ENCODE peak calls at places on chromosomes 2 and 18, in six cellular contexts. E is GM23248, T is breast epithelium, I is heart left ventricle, L is thoracic aorta, P is HAP-1. S is an unnamed sample.

GRCh38 chr2:196962325-196962724 is 35.8 kb upstream of the PGAP1 start:
- DNase-seq in E (no peak), T (no peak), I (no peak), L (no peak), P (no peak), S (no peak)

GRCh38 chr2:207835805-207836204 is 66.1 kb upstream of the FZD5 start:
- DNase-seq in E (no peak), T (no peak), I (no peak), L (no peak), P (no peak), S (no peak)

GRCh38 chr2:54704238-54704637 is 19.2 kb upstream of the EML6 start:
- DNase-seq in E (no peak), T (no peak), I (no peak), L (no peak), P (no peak), S (no peak)

GRCh38 chr2:72182547-72183460 is 35.1 kb upstream of the CYP26B1 start:
- DNase-seq in E (no peak), T (no peak), I (peak; percentile 43), L (no peak), P (no peak), S (no peak)

GRCh38 chr2:176879596-176879995 is 333.0 kb upstream of the HNRNPA3 start:
- DNase-seq in E (no peak), T (no peak), I (no peak), L (no peak), P (no peak), S (no peak)

GRCh38 chr2:40043191-40043590 is 264.1 kb upstream of the THUMPD2 start:
- DNase-seq in E (peak; percentile 62), T (no peak), I (no peak), L (no peak), P (no peak), S (no peak)

GRCh38 chr2:119617455-119617854 is 61.5 kb upstream of the TMEM177 start:
- DNase-seq in E (no peak), T (no peak), I (no peak), L (no peak), P (no peak), S (no peak)

GRCh38 chr2:227204452-227204851 is 40.0 kb downstream of the COL4A3 start:
- DNase-seq in E (no peak), T (no peak), I (no peak), L (no peak), P (peak; percentile 44), S (no peak)

GRCh38 chr2:104872866-104873688 is 19.2 kb downstream of the POU3F3 start:
- DNase-seq in E (peak; percentile 84), T (no peak), I (peak; percentile 40), L (no peak), P (peak; percentile 72), S (peak; percentile 67)

GRCh38 chr18:76979906-76980305 is 152.7 kb downstream of the MBP start:
- DNase-seq in E (no peak), T (no peak), I (no peak), L (no peak), P (no peak), S (no peak)

GRCh38 chr2:46874236-46874929 is 41.2 kb downstream of the MCFD2 start:
- DNase-seq in E (peak; percentile 54), T (no peak), I (no peak), L (no peak), P (no peak), S (no peak)

GRCh38 chr2:66813976-66814375 is 379.1 kb downstream of the MEIS1 start:
- DNase-seq in E (peak; percentile 46), T (no peak), I (no peak), L (no peak), P (no peak), S (no peak)

DNA sequence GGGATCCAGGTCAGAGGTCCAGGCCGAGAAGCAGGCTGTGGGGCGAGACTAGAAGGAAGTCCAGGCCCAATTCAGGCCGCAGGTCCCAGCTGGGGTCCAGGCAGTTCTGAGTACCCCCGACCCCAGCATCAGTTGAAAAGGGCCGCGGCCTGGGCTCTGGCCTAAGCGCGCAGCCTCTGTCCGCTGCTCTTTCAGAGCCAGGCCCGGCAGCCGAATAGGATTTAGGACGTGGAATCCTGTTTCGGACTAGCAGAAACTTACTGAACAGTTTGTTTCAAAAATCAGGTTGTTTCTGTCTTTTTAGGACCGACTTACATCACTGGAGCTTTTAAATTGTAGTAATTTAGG is 12.1 kb downstream of the TBR1 start:
- DNase-seq in E (no peak), T (no peak), I (no peak), L (no peak), P (no peak), S (no peak)
- H3K4me3 ChIP-seq in E (no peak overlapping the region), T (no peak overlapping the region), I (no peak overlapping the region), L (no peak overlapping the region), P (no peak overlapping the region), S (no peak overlapping the region)

GRCh38 chr2:98039085-98039756 is 43.5 kb upstream of the TMEM131 start:
- DNase-seq in E (no peak), T (no peak), I (no peak), L (no peak), P (no peak), S (no peak)

GRCh38 chr2:98036349-98037000 is 40.7 kb upstream of the TMEM131 start:
- DNase-seq in E (no peak), T (no peak), I (peak; percentile 62), L (no peak), P (no peak), S (no peak)

GRCh38 chr2:98040331-98040939 is 44.7 kb upstream of the TMEM131 start:
- DNase-seq in E (no peak), T (no peak), I (no peak), L (no peak), P (no peak), S (no peak)

GRCh38 chr2:98037206-98037605 is 41.5 kb upstream of the TMEM131 start:
- DNase-seq in E (no peak), T (no peak), I (no peak), L (no peak), P (no peak), S (no peak)

DNA sequence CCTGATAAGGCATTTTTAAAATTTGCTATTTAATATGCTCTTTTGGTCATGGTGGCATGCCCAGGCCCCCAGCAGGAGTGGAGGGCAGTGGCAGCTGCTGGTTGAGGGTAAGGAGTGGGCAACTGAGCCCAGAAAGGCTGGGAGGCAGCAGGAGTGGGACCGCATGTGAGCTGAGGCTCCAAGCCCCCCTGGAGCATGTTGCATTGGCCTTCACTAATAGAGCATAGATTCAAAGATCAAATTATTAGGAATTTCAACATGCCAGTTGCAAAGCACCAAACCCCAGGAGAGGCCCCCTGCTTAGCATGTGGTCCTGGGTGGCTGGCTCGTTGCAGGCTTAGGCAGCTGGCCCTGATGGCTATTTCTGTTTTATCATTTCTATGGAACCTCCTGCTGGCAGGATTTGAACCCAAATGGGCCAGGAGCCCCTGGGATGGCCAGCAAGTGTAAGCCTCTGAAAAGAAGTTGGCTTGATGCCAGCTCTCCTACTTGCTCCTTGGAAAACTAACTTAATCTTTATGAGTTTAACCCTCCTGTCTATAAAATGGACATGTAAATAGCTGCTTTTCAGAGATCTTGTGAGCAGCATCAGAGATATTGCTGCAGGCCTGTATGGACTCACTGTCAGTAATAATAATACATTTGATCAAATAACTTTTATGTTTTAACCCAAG is 42.1 kb upstream of the TMEM131 start:
- DNase-seq in E (no peak), T (no peak), I (no peak), L (no peak), P (no peak), S (no peak)
- H3K4me3 ChIP-seq in E (no peak overlapping the region), T (no peak overlapping the region), I (no peak overlapping the region), L (no peak overlapping the region), P (no peak overlapping the region), S (no peak overlapping the region)

DNA sequence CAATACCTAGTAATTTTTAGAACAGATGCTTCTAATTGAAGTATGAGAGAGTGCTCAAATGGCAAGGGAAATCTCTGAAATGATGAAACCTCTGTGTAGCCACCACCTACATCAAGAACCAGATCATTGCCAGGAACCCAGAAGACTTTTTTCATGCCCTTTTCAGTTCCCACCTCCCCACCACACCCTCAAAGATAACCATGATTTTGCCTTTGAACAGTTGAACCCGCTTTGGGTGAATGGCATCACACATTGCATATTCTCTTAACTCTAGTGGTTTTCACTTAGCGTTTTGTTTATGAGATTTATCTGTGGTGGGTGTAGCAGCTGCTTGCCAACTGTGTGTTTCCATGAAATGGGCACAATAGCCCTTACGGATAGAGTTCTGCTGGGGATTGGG is 142.9 kb upstream of the HDAC4 start:
- DNase-seq in E (no peak), T (no peak), I (no peak), L (no peak), P (no peak), S (peak; percentile 92)
- H3K4me3 ChIP-seq in E (no peak overlapping the region), T (no peak overlapping the region), I (no peak overlapping the region), L (no peak overlapping the region), P (no peak overlapping the region), S (no peak overlapping the region)

DNA sequence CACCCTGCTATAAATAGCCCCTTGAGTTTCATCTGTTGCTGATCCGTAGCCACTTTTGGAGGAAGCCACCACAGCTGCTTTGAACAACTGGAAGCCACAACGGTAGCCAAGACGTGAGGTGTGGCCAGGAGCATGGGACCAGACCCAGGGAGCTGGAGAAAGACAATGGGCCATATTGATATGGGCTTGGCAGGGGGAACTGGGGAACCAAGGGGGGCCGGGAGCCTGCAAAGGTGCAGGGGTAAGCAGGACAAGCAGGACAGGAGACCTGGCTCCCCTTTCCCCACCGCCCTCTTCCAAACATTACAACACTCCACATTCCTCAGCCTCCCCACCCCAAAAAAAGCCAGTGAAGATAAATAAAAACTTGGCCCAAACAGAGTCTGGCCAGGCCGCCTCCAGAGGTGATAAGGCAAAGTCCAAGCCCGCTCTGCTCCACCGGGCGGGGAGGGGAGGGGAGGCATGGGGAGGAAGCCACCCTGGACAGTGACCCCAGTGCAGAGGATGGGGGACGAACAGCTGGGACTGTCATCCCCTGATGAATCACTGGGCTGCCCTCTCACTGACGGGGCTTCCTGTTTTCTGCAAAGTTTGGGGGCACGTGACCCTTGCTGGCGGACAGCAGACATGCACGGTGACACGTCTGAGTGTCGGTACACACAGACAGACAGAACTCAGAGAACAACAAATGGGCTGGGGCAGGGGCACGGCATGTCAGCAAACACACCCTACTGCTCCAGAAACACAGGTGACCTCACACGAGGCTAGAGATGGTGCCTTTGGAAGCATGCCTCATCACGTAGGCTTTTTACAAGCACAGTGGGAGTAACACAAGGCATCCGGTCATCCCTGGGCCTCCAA is 100.3 kb downstream of the TNS1 start:
- DNase-seq in E (peak; percentile 85), T (no peak), I (peak; percentile 92), L (peak; percentile 71), P (no peak), S (no peak)
- H3K4me3 ChIP-seq in E (no peak overlapping the region), T (no peak overlapping the region), I (no peak overlapping the region), L (peak overlapping the region; percentile 59), P (no peak overlapping the region), S (no peak overlapping the region)

DNA sequence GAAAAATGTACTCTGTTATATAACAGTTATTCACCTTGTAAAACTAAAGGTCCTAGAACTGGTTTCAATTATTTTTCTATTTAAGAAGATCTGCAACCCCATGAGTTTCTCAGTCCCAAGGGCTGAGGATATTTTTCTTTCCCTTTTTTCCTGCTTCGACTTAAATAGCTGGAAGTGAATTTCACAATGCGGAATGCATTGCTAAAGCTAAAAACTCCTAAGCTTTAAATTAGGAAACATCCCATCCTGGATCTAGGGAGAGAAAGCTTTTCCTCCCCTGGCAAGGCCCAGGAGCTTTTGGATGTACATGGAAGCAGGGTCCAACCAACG is 1.4 kb downstream of the RFX8 start:
- DNase-seq in E (peak; percentile 70), T (no peak), I (no peak), L (no peak), P (no peak), S (no peak)
- H3K4me3 ChIP-seq in E (peak overlapping the region; percentile 79), T (peak overlapping the region; percentile 64), I (peak overlapping the region; percentile 63), L (peak overlapping the region; percentile 77), P (peak overlapping the region; percentile 22), S (peak overlapping the region; percentile 64)

GRCh38 chr2:8654041-8654440 is 27.8 kb upstream of the ID2 start:
- DNase-seq in E (no peak), T (no peak), I (no peak), L (no peak), P (no peak), S (no peak)
- H3K4me3 ChIP-seq in E (no peak overlapping the region), T (no peak overlapping the region), I (no peak overlapping the region), L (no peak overlapping the region), P (no peak overlapping the region), S (no peak overlapping the region)

S was measured in Jurkat, Clone E6-1.